ENCODE peak calls at places on chromosomes 13 and 19, in eight cellular contexts. T, B, Y, U, G, Z, C and L are unnamed samples.

GRCh38 chr19:12788025-12788681 is 3.1 kb upstream of the JUNB start:
- DNase-seq in T (no peak), U (no peak), G (no peak), Z (peak), B (no peak), C (no peak), Y (peak), L (no peak)

GRCh38 chr13:59846845-59847620 is 316.7 kb downstream of the DIAPH3 start:
- DNase-seq in U (no peak), B (no peak), Z (no peak), G (no peak), C (no peak), Y (no peak), T (no peak), L (no peak)

GRCh38 chr13:49877629-49878218 is 58.4 kb downstream of the SPRYD7 start:
- DNase-seq in B (no peak), Z (peak), U (no peak), C (no peak), T (no peak), G (no peak), Y (no peak), L (no peak)

GRCh38 chr13:52452470-52452869 is 2.0 kb upstream of the VPS36 start:
- DNase-seq in B (no peak), Z (no peak), U (no peak), T (no peak), C (no peak), Y (no peak), G (no peak), L (no peak)

GRCh38 chr19:57056972-57057371 is 62.8 kb upstream of the USP29 start:
- DNase-seq in C (no peak), G (peak), U (no peak), Y (no peak), B (no peak), Z (no peak), T (no peak), L (no peak)

GRCh38 chr19:30036154-30037129 is 94.4 kb downstream of the URI1 start:
- DNase-seq in C (no peak), Z (no peak), G (peak), U (no peak), T (no peak), Y (no peak), B (no peak), L (no peak)

GRCh38 chr13:107373551-107373950 is 805.6 kb upstream of the ARGLU1 start:
- DNase-seq in T (no peak), Y (no peak), G (peak), Z (peak), C (no peak), B (no peak), U (no peak), L (no peak)

GRCh38 chr19:56085571-56086275 is 35.4 kb downstream of the ZNF787 start:
- DNase-seq in U (peak), B (no peak), G (no peak), C (no peak), Z (no peak), T (no peak), Y (no peak), L (no peak)

GRCh38 chr13:112826565-112826964 is 136.7 kb downstream of the ATP11A start:
- DNase-seq in Z (no peak), C (no peak), T (no peak), B (no peak), Y (no peak), U (no peak), G (no peak), L (no peak)